ENCODE peak calls at places on chromosomes 6 and 20, in eight cellular contexts. Q, F, K, U, C, B, Z and G are unnamed samples.

GRCh38 chr6:130849501-130850039 is 22.4 kb downstream of the SMLR1 start:
- DNase-seq in Q (no peak), F (no peak), K (no peak), U (no peak), C (no peak), B (no peak), Z (no peak), G (no peak)

GRCh38 chr6:29628419-29629281 is 4.3 kb downstream of the GABBR1 start:
- DNase-seq in Q (peak; percentile 62), F (peak; percentile 75), K (peak; percentile 65), U (peak; percentile 47), C (peak; percentile 86), B (peak; percentile 87), Z (peak; percentile 92), G (peak; percentile 58)

GRCh38 chr6:133594551-133594950 is 294.4 kb upstream of the TCF21 start:
- DNase-seq in Q (peak; percentile 24), F (no peak), K (no peak), U (no peak), C (no peak), B (no peak), Z (no peak), G (no peak)

GRCh38 chr6:105321728-105322127 is 81.2 kb downstream of the PREP start:
- DNase-seq in Q (no peak), F (no peak), K (no peak), U (no peak), C (no peak), B (no peak), Z (no peak), G (no peak)

GRCh38 chr6:118263929-118264486 is 284.1 kb upstream of the PLN start:
- DNase-seq in Q (peak; percentile 30), F (peak; percentile 6), K (no peak), U (no peak), C (no peak), B (peak; percentile 13), Z (no peak), G (no peak)

GRCh38 chr6:45780523-45780922 is 235.1 kb downstream of the CLIC5 start:
- DNase-seq in Q (no peak), F (no peak), K (no peak), U (no peak), C (no peak), B (no peak), Z (no peak), G (no peak)

GRCh38 chr6:66900081-66900770 is 1193.2 kb upstream of the EYS start:
- DNase-seq in Q (no peak), F (no peak), K (no peak), U (no peak), C (no peak), B (no peak), Z (no peak), G (no peak)

GRCh38 chr6:41022294-41022693 is 16.7 kb downstream of the UNC5CL start:
- DNase-seq in Q (peak; percentile 43), F (no peak), K (no peak), U (no peak), C (no peak), B (no peak), Z (no peak), G (no peak)

GRCh38 chr20:35601021-35601973 is 14.3 kb upstream of the SPAG4 start:
- DNase-seq in Q (peak; percentile 67), F (peak; percentile 63), K (peak; percentile 78), U (peak; percentile 62), C (peak; percentile 87), B (peak; percentile 90), Z (peak; percentile 91), G (peak; percentile 79)

GRCh38 chr20:34538671-34539123 is 19.8 kb upstream of the MAP1LC3A start:
- DNase-seq in Q (peak; percentile 76), F (peak; percentile 64), K (peak; percentile 61), U (no peak), C (no peak), B (peak; percentile 64), Z (peak; percentile 75), G (no peak)

GRCh38 chr6:56863366-56863765 is 91.5 kb upstream of the BEND6 start:
- DNase-seq in Q (peak; percentile 77), F (no peak), K (no peak), U (no peak), C (no peak), B (no peak), Z (no peak), G (no peak)

GRCh38 chr6:148557796-148558457 is 188.9 kb upstream of the UST start:
- DNase-seq in Q (no peak), F (peak; percentile 5), K (no peak), U (no peak), C (no peak), B (no peak), Z (no peak), G (no peak)

GRCh38 chr20:2751347-2751867 is 49.0 kb downstream of the CPXM1 start:
- DNase-seq in Q (no peak), F (no peak), K (no peak), U (no peak), C (no peak), B (peak; percentile 45), Z (peak; percentile 55), G (no peak)

GRCh38 chr6:10210052-10210451 is 204.8 kb downstream of the TFAP2A start:
- DNase-seq in Q (no peak), F (no peak), K (no peak), U (no peak), C (no peak), B (no peak), Z (no peak), G (no peak)

GRCh38 chr6:39568896-39569295 is 156.3 kb downstream of the KIF6 start:
- DNase-seq in Q (peak; percentile 4), F (no peak), K (no peak), U (no peak), C (no peak), B (no peak), Z (no peak), G (no peak)

GRCh38 chr20:49415664-49416044 is 66.8 kb downstream of the KCNB1 start:
- DNase-seq in Q (no peak), F (no peak), K (no peak), U (no peak), C (no peak), B (no peak), Z (no peak), G (no peak)

GRCh38 chr6:33217681-33218080 is 9.4 kb downstream of the RING1 start:
- DNase-seq in Q (no peak), F (no peak), K (no peak), U (no peak), C (no peak), B (peak; percentile 4), Z (peak; percentile 38), G (no peak)

GRCh38 chr20:10228330-10228729 is 9.7 kb downstream of the SNAP25 start:
- DNase-seq in Q (no peak), F (no peak), K (no peak), U (no peak), C (no peak), B (no peak), Z (no peak), G (no peak)

GRCh38 chr6:79064635-79065034 is 13.4 kb downstream of the PHIP start:
- DNase-seq in Q (no peak), F (no peak), K (no peak), U (no peak), C (no peak), B (no peak), Z (no peak), G (no peak)

GRCh38 chr20:58219342-58219700 is 9.1 kb downstream of the ANKRD60 start:
- DNase-seq in Q (no peak), F (no peak), K (no peak), U (no peak), C (no peak), B (no peak), Z (peak; percentile 12), G (no peak)

GRCh38 chr6:165663283-165663735 is 268 bp upstream of the PDE10A start:
- DNase-seq in Q (peak; percentile 72), F (no peak), K (no peak), U (no peak), C (peak; percentile 64), B (peak; percentile 48), Z (peak; percentile 78), G (no peak)

GRCh38 chr20:49894073-49894470 is 21.3 kb downstream of the SPATA2 start:
- DNase-seq in Q (no peak), F (no peak), K (no peak), U (no peak), C (no peak), B (peak; percentile 61), Z (peak; percentile 36), G (no peak)

GRCh38 chr20:19540401-19540800 is 217.7 kb upstream of the RIN2 start:
- DNase-seq in Q (no peak), F (no peak), K (peak; percentile 10), U (no peak), C (no peak), B (peak; percentile 15), Z (no peak), G (no peak)

GRCh38 chr6:41427642-41428401 is 92.4 kb downstream of the NCR2 start:
- DNase-seq in Q (no peak), F (no peak), K (peak; percentile 28), U (no peak), C (peak; percentile 79), B (peak; percentile 68), Z (peak; percentile 75), G (no peak)

GRCh38 chr6:125151715-125152114 is 1.9 kb upstream of the TPD52L1 start:
- DNase-seq in Q (no peak), F (no peak), K (no peak), U (no peak), C (no peak), B (no peak), Z (no peak), G (no peak)

GRCh38 chr6:67683960-67684359 is 951.1 kb upstream of the ADGRB3 start:
- DNase-seq in Q (peak; percentile 52), F (no peak), K (no peak), U (no peak), C (no peak), B (no peak), Z (no peak), G (no peak)

GRCh38 chr6:35638679-35639078 is 50.0 kb downstream of the FKBP5 start:
- DNase-seq in Q (no peak), F (no peak), K (no peak), U (no peak), C (no peak), B (no peak), Z (no peak), G (no peak)

GRCh38 chr6:15340775-15341174 is 94.9 kb downstream of the JARID2 start:
- DNase-seq in Q (no peak), F (peak; percentile 42), K (no peak), U (no peak), C (no peak), B (no peak), Z (no peak), G (no peak)

GRCh38 chr20:53220482-53221307 is 248.5 kb downstream of the TSHZ2 start:
- DNase-seq in Q (no peak), F (no peak), K (no peak), U (no peak), C (no peak), B (no peak), Z (no peak), G (no peak)

GRCh38 chr6:45884336-45884735 is 131.3 kb downstream of the CLIC5 start:
- DNase-seq in Q (no peak), F (no peak), K (no peak), U (no peak), C (no peak), B (no peak), Z (no peak), G (no peak)

GRCh38 chr6:5341845-5342244 is 80.5 kb downstream of the FARS2 start:
- DNase-seq in Q (no peak), F (no peak), K (no peak), U (no peak), C (no peak), B (peak; percentile 9), Z (no peak), G (no peak)

GRCh38 chr6:154594474-154595198 is 84.2 kb upstream of the CNKSR3 start:
- DNase-seq in Q (no peak), F (no peak), K (no peak), U (no peak), C (no peak), B (no peak), Z (no peak), G (no peak)

GRCh38 chr20:58647162-58647813 is 3.8 kb upstream of the STX16 start:
- DNase-seq in Q (no peak), F (peak; percentile 64), K (no peak), U (no peak), C (no peak), B (no peak), Z (peak; percentile 44), G (peak; percentile 6)

GRCh38 chr6:30103630-30104179 is 9.2 kb downstream of the TRIM31 start:
- DNase-seq in Q (no peak), F (no peak), K (no peak), U (no peak), C (no peak), B (no peak), Z (no peak), G (no peak)